ENCODE peak calls at places on chromosomes 1 and 21, in eight cellular contexts. A is cardiac muscle cell, E is neural progenitor cell, W is RWPE1, F is heart left ventricle, L is GM23248, T is MM.1S, C is tibial artery. H is an unnamed sample.

GRCh38 chr1:164602142-164602429 is 43.1 kb downstream of the PBX1 start:
- DNase-seq in W (peak), L (peak), E (no peak), C (no peak), F (no peak), A (no peak), T (peak), H (no peak)

GRCh38 chr1:94871031-94871430 is 50.9 kb downstream of the SLC44A3 start:
- DNase-seq in W (no peak), C (no peak), L (peak), E (no peak), A (no peak), T (no peak), F (no peak), H (no peak)

GRCh38 chr1:193270996-193271395 is 84.6 kb upstream of the B3GALT2 start:
- DNase-seq in A (no peak), T (peak), C (no peak), W (no peak), L (peak), E (no peak), F (no peak), H (no peak)

GRCh38 chr1:178575611-178576331 is 62.9 kb downstream of the TEX35 start:
- DNase-seq in C (no peak), L (no peak), T (no peak), W (no peak), E (no peak), F (no peak), A (peak), H (no peak)

GRCh38 chr21:44294391-44295162 is 5.3 kb upstream of the PFKL start:
- DNase-seq in E (no peak), W (no peak), T (no peak), L (peak), A (no peak), C (peak), F (peak), H (peak)

GRCh38 chr1:111163363-111163762 is 23.3 kb downstream of the CEPT1 start:
- DNase-seq in F (no peak), C (no peak), E (no peak), L (no peak), A (no peak), W (no peak), T (no peak), H (no peak)

GRCh38 chr1:88608139-88608943 is 75.7 kb upstream of the PKN2 start:
- DNase-seq in F (no peak), L (peak), T (peak), E (peak), C (no peak), W (peak), A (peak), H (no peak)

GRCh38 chr1:94411217-94411616 is 7.0 kb upstream of the ABCD3 start:
- DNase-seq in E (no peak), T (no peak), F (no peak), C (no peak), A (no peak), L (peak), W (no peak), H (no peak)

GRCh38 chr1:2232916-2233438 is 4.9 kb downstream of the SKI start:
- DNase-seq in T (no peak), E (no peak), F (no peak), L (peak), C (no peak), W (no peak), A (no peak), H (no peak)

GRCh38 chr1:238652346-238652968 is 733.9 kb upstream of the CHRM3 start:
- DNase-seq in F (no peak), L (peak), T (no peak), W (no peak), E (no peak), C (no peak), A (no peak), H (no peak)

GRCh38 chr1:119602169-119602568 is 45.9 kb downstream of the ZNF697 start:
- DNase-seq in F (no peak), W (no peak), L (no peak), E (no peak), A (no peak), T (no peak), C (no peak), H (no peak)

GRCh38 chr1:169896013-169896412 is 2.3 kb upstream of the SCYL3 start:
- DNase-seq in C (no peak), T (no peak), W (no peak), L (no peak), F (no peak), A (no peak), E (no peak), H (no peak)

DNA sequence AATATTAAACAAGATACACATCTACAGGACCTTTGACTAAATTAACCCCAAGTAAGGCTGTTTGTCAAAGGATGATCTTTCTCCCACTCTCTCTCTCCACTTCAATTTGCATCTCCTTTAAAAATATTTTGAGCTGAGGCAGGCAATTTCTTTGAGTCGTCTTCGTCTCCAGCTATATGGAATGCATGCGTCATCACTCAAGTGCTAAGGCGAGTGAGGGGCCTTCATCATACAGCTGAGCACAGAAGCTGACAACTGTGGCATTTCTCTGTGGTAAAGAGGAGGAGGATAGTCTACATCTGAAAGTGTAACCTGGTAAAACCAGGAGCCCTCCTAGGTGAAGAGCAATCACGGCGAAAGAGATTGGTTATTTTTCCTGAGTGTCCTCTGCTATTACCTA is 7.6 kb downstream of the EPHX4 start:
- DNase-seq in A (peak), C (no peak), T (no peak), E (no peak), L (no peak), W (no peak), F (no peak), H (no peak)
- H3K27ac ChIP-seq in A (no peak), C (no peak), T (no peak), E (no peak), L (no peak), W (no peak), F (no peak), H (no peak)

GRCh38 chr1:232978091-232978634 is 27.8 kb downstream of the NTPCR start:
- DNase-seq in A (no peak), C (no peak), E (no peak), L (no peak), F (no peak), W (no peak), T (no peak), H (no peak)

GRCh38 chr1:232974971-232975370 is 24.6 kb downstream of the NTPCR start:
- DNase-seq in L (peak), C (no peak), E (no peak), W (no peak), T (no peak), F (no peak), A (no peak), H (no peak)

GRCh38 chr1:232970508-232970907 is 20.1 kb downstream of the NTPCR start:
- DNase-seq in L (no peak), E (no peak), C (no peak), T (no peak), F (no peak), A (no peak), W (no peak), H (no peak)

GRCh38 chr1:232969791-232970190 is 19.4 kb downstream of the NTPCR start:
- DNase-seq in W (no peak), F (no peak), A (no peak), E (no peak), C (no peak), L (no peak), T (no peak), H (no peak)

GRCh38 chr1:232973652-232974611 is 23.5 kb downstream of the NTPCR start:
- DNase-seq in W (no peak), L (peak), A (no peak), E (no peak), F (no peak), C (no peak), T (no peak), H (no peak)
- H3K27ac ChIP-seq in W (no peak), L (no peak), A (no peak), E (no peak), F (no peak), C (no peak), T (no peak), H (no peak)

GRCh38 chr1:44282704-44283426 is 69.6 kb downstream of the DMAP1 start:
- DNase-seq in E (no peak), C (no peak), T (no peak), A (no peak), L (no peak), F (peak), W (no peak), H (no peak)
- H3K27ac ChIP-seq in E (no peak), C (no peak), T (no peak), A (no peak), L (no peak), F (no peak), W (no peak), H (no peak)

GRCh38 chr1:22174446-22174845 is 31.5 kb upstream of the WNT4 start:
- DNase-seq in E (no peak), F (no peak), T (no peak), L (no peak), C (no peak), A (no peak), W (no peak), H (no peak)
- H3K27ac ChIP-seq in E (no peak), F (no peak), T (no peak), L (no peak), C (no peak), A (no peak), W (no peak), H (no peak)

DNA sequence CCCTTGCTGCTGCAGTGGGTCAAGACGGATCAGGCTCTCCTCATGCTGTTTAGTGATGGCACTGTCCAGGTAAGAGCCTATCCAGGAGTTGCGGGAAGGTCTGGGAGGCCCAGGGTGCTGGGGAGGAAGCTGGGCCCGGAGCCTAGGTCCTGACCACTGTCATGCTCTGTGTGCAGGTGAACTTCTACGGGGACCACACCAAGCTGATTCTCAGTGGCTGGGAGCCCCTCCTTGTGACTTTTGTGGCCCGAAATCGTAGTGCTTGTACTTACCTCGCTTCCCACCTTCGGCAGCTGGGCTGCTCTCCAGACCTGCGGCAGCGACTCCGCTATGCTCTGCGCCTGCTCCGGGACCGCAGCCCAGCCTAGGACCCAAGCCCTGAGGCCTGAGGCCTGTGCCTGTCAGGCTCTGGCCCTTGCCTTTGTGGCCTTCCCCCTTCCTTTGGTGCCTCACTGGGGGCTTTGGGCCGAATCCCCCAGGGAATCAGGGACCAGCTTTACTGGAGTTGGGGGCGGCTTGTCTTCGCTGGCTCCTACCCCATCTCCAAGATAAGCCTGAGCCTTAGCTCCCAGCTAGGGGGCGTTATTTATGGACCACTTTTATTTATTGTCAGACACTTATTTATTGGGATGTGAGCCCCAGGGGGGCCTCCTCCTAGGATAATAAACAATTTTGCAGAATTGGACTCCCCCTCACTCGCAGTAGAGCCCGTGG is 1.7 kb downstream of the DYNLT4 start:
- DNase-seq in L (no peak), A (no peak), E (no peak), C (peak), T (no peak), F (peak), W (no peak), H (no peak)
- H3K27ac ChIP-seq in L (peak), A (no peak), E (no peak), C (peak), T (no peak), F (peak), W (peak), H (no peak)

GRCh38 chr21:45469273-45470086 is 64.5 kb downstream of the COL18A1 start:
- DNase-seq in A (no peak), T (no peak), E (peak), F (peak), C (no peak), L (no peak), W (no peak), H (no peak)

GRCh38 chr21:45468971-45469272 is 64.0 kb downstream of the COL18A1 start:
- DNase-seq in C (no peak), E (no peak), T (no peak), L (no peak), A (no peak), W (no peak), F (peak), H (no peak)

GRCh38 chr21:45468051-45468970 is 63.3 kb downstream of the COL18A1 start:
- DNase-seq in L (no peak), C (no peak), T (no peak), W (no peak), A (no peak), F (peak), E (no peak), H (no peak)

GRCh38 chr21:45471229-45472052 is 66.5 kb downstream of the COL18A1 start:
- DNase-seq in F (peak), E (no peak), T (no peak), C (no peak), W (peak), L (peak), A (no peak), H (no peak)

GRCh38 chr21:45470087-45470515 is 65.1 kb downstream of the COL18A1 start:
- DNase-seq in L (peak), F (peak), A (no peak), W (no peak), E (no peak), T (no peak), C (no peak), H (no peak)
- H3K27ac ChIP-seq in L (peak), F (peak), A (no peak), W (peak), E (peak), T (no peak), C (peak), H (no peak)